ENCODE peak calls at places on chromosomes 1 and 21, in nine cellular contexts. One of them, this sample, is unnamed.
A peak's percentile ranks its signal among the peaks of the same experiment; 100 is the strongest.

GRCh38 chr21:41112740-41113692 is 54.9 kb upstream of the BACE2 start:
- DNase-seq in dorsolateral prefrontal cortex: no peak
- DNase-seq in cardiac muscle cell: peak; percentile 97
- DNase-seq in activated CD4-positive, alpha-beta T cell treated with anti-CD3 and anti-CD28 coated beads, Interleukin-2, amount 10 ng/mL, durations not matched to agents 7 days and 5 days: peak; percentile 17
- DNase-seq in posterior vena cava: no peak
- DNase-seq in NCI-H1105: no peak
- DNase-seq in amniotic stem cell: peak; percentile 89
- DNase-seq in WERI-Rb-1: no peak
- DNase-seq in fibroblast of lung: peak; percentile 99
- DNase-seq in this sample: no peak

GRCh38 chr1:180923024-180923841 is 10.5 kb downstream of the KIAA1614 start:
- DNase-seq in NCI-H1105: no peak
- DNase-seq in posterior vena cava: no peak
- DNase-seq in fibroblast of lung: peak; percentile 45
- DNase-seq in activated CD4-positive, alpha-beta T cell treated with anti-CD3 and anti-CD28 coated beads, Interleukin-2, amount 10 ng/mL, durations not matched to agents 7 days and 5 days: no peak
- DNase-seq in amniotic stem cell: no peak
- DNase-seq in dorsolateral prefrontal cortex: no peak
- DNase-seq in WERI-Rb-1: peak; percentile 33
- DNase-seq in cardiac muscle cell: peak; percentile 15
- DNase-seq in this sample: no peak

GRCh38 chr21:46295996-46296752 is 10.0 kb downstream of the YBEY start:
- DNase-seq in fibroblast of lung: peak; percentile 40
- DNase-seq in cardiac muscle cell: peak; percentile 96
- DNase-seq in NCI-H1105: no peak
- DNase-seq in dorsolateral prefrontal cortex: peak; percentile 74
- DNase-seq in amniotic stem cell: no peak
- DNase-seq in WERI-Rb-1: no peak
- DNase-seq in posterior vena cava: no peak
- DNase-seq in activated CD4-positive, alpha-beta T cell treated with anti-CD3 and anti-CD28 coated beads, Interleukin-2, amount 10 ng/mL, durations not matched to agents 7 days and 5 days: peak; percentile 47
- DNase-seq in this sample: no peak

GRCh38 chr1:231318568-231318967 is 19.1 kb downstream of the EXOC8 start:
- DNase-seq in fibroblast of lung: no peak
- DNase-seq in activated CD4-positive, alpha-beta T cell treated with anti-CD3 and anti-CD28 coated beads, Interleukin-2, amount 10 ng/mL, durations not matched to agents 7 days and 5 days: no peak
- DNase-seq in amniotic stem cell: no peak
- DNase-seq in NCI-H1105: no peak
- DNase-seq in WERI-Rb-1: peak; percentile 3
- DNase-seq in dorsolateral prefrontal cortex: no peak
- DNase-seq in cardiac muscle cell: no peak
- DNase-seq in posterior vena cava: no peak
- DNase-seq in this sample: no peak

GRCh38 chr1:208988811-208989222 is 594.7 kb upstream of the CAMK1G start:
- DNase-seq in cardiac muscle cell: peak; percentile 82
- DNase-seq in dorsolateral prefrontal cortex: no peak
- DNase-seq in fibroblast of lung: peak; percentile 59
- DNase-seq in NCI-H1105: no peak
- DNase-seq in WERI-Rb-1: no peak
- DNase-seq in posterior vena cava: no peak
- DNase-seq in activated CD4-positive, alpha-beta T cell treated with anti-CD3 and anti-CD28 coated beads, Interleukin-2, amount 10 ng/mL, durations not matched to agents 7 days and 5 days: peak; percentile 49
- DNase-seq in amniotic stem cell: peak; percentile 13
- DNase-seq in this sample: peak; percentile 19

GRCh38 chr1:229629251-229629650 is 3.2 kb downstream of the URB2 start:
- DNase-seq in activated CD4-positive, alpha-beta T cell treated with anti-CD3 and anti-CD28 coated beads, Interleukin-2, amount 10 ng/mL, durations not matched to agents 7 days and 5 days: no peak
- DNase-seq in amniotic stem cell: no peak
- DNase-seq in WERI-Rb-1: no peak
- DNase-seq in cardiac muscle cell: peak; percentile 5
- DNase-seq in dorsolateral prefrontal cortex: no peak
- DNase-seq in posterior vena cava: no peak
- DNase-seq in fibroblast of lung: peak; percentile 64
- DNase-seq in NCI-H1105: no peak
- DNase-seq in this sample: no peak

GRCh38 chr1:209808059-209808494 is 2.1 kb upstream of the IRF6 start:
- DNase-seq in amniotic stem cell: peak; percentile 70
- DNase-seq in NCI-H1105: peak; percentile 44
- DNase-seq in dorsolateral prefrontal cortex: no peak
- DNase-seq in activated CD4-positive, alpha-beta T cell treated with anti-CD3 and anti-CD28 coated beads, Interleukin-2, amount 10 ng/mL, durations not matched to agents 7 days and 5 days: no peak
- DNase-seq in cardiac muscle cell: peak; percentile 95
- DNase-seq in WERI-Rb-1: no peak
- DNase-seq in posterior vena cava: no peak
- DNase-seq in fibroblast of lung: peak; percentile 94
- DNase-seq in this sample: peak; percentile 78

GRCh38 chr1:57279909-57280666 is 143.8 kb downstream of the DAB1 start:
- DNase-seq in fibroblast of lung: peak; percentile 10
- DNase-seq in NCI-H1105: no peak
- DNase-seq in amniotic stem cell: no peak
- DNase-seq in activated CD4-positive, alpha-beta T cell treated with anti-CD3 and anti-CD28 coated beads, Interleukin-2, amount 10 ng/mL, durations not matched to agents 7 days and 5 days: no peak
- DNase-seq in cardiac muscle cell: no peak
- DNase-seq in WERI-Rb-1: no peak
- DNase-seq in posterior vena cava: no peak
- DNase-seq in dorsolateral prefrontal cortex: no peak
- DNase-seq in this sample: no peak

GRCh38 chr1:240585975-240586374 is 26.0 kb downstream of the GREM2 start:
- DNase-seq in NCI-H1105: no peak
- DNase-seq in posterior vena cava: no peak
- DNase-seq in fibroblast of lung: no peak
- DNase-seq in WERI-Rb-1: no peak
- DNase-seq in dorsolateral prefrontal cortex: no peak
- DNase-seq in amniotic stem cell: no peak
- DNase-seq in activated CD4-positive, alpha-beta T cell treated with anti-CD3 and anti-CD28 coated beads, Interleukin-2, amount 10 ng/mL, durations not matched to agents 7 days and 5 days: no peak
- DNase-seq in cardiac muscle cell: no peak
- DNase-seq in this sample: no peak

GRCh38 chr1:6330410-6330827 is 63.1 kb downstream of the ACOT7 start:
- DNase-seq in amniotic stem cell: no peak
- DNase-seq in activated CD4-positive, alpha-beta T cell treated with anti-CD3 and anti-CD28 coated beads, Interleukin-2, amount 10 ng/mL, durations not matched to agents 7 days and 5 days: no peak
- DNase-seq in dorsolateral prefrontal cortex: peak; percentile 79
- DNase-seq in NCI-H1105: no peak
- DNase-seq in fibroblast of lung: peak; percentile 88
- DNase-seq in cardiac muscle cell: peak; percentile 80
- DNase-seq in posterior vena cava: no peak
- DNase-seq in WERI-Rb-1: no peak
- DNase-seq in this sample: no peak

GRCh38 chr21:43799301-43799840 is 10.0 kb downstream of the RRP1 start:
- DNase-seq in cardiac muscle cell: no peak
- DNase-seq in activated CD4-positive, alpha-beta T cell treated with anti-CD3 and anti-CD28 coated beads, Interleukin-2, amount 10 ng/mL, durations not matched to agents 7 days and 5 days: no peak
- DNase-seq in fibroblast of lung: no peak
- DNase-seq in dorsolateral prefrontal cortex: no peak
- DNase-seq in NCI-H1105: no peak
- DNase-seq in WERI-Rb-1: no peak
- DNase-seq in posterior vena cava: no peak
- DNase-seq in amniotic stem cell: no peak
- DNase-seq in this sample: no peak

GRCh38 chr1:248521856-248522255 is 14.0 kb downstream of the OR2G6 start:
- DNase-seq in fibroblast of lung: no peak
- DNase-seq in cardiac muscle cell: no peak
- DNase-seq in activated CD4-positive, alpha-beta T cell treated with anti-CD3 and anti-CD28 coated beads, Interleukin-2, amount 10 ng/mL, durations not matched to agents 7 days and 5 days: no peak
- DNase-seq in amniotic stem cell: no peak
- DNase-seq in posterior vena cava: no peak
- DNase-seq in dorsolateral prefrontal cortex: no peak
- DNase-seq in WERI-Rb-1: no peak
- DNase-seq in NCI-H1105: no peak
- DNase-seq in this sample: no peak

GRCh38 chr1:14367444-14367843 is 231.0 kb upstream of the KAZN start:
- DNase-seq in fibroblast of lung: no peak
- DNase-seq in dorsolateral prefrontal cortex: no peak
- DNase-seq in cardiac muscle cell: no peak
- DNase-seq in amniotic stem cell: no peak
- DNase-seq in WERI-Rb-1: no peak
- DNase-seq in NCI-H1105: no peak
- DNase-seq in activated CD4-positive, alpha-beta T cell treated with anti-CD3 and anti-CD28 coated beads, Interleukin-2, amount 10 ng/mL, durations not matched to agents 7 days and 5 days: no peak
- DNase-seq in posterior vena cava: no peak
- DNase-seq in this sample: no peak

GRCh38 chr1:231334079-231334666 is 3.5 kb downstream of the EXOC8 start:
- DNase-seq in NCI-H1105: no peak
- DNase-seq in amniotic stem cell: no peak
- DNase-seq in dorsolateral prefrontal cortex: no peak
- DNase-seq in posterior vena cava: no peak
- DNase-seq in activated CD4-positive, alpha-beta T cell treated with anti-CD3 and anti-CD28 coated beads, Interleukin-2, amount 10 ng/mL, durations not matched to agents 7 days and 5 days: no peak
- DNase-seq in cardiac muscle cell: no peak
- DNase-seq in WERI-Rb-1: no peak
- DNase-seq in fibroblast of lung: no peak
- DNase-seq in this sample: no peak

GRCh38 chr1:151054971-151055547 is 4.4 kb downstream of the CDC42SE1 start:
- DNase-seq in cardiac muscle cell: no peak
- DNase-seq in amniotic stem cell: no peak
- DNase-seq in activated CD4-positive, alpha-beta T cell treated with anti-CD3 and anti-CD28 coated beads, Interleukin-2, amount 10 ng/mL, durations not matched to agents 7 days and 5 days: no peak
- DNase-seq in WERI-Rb-1: no peak
- DNase-seq in fibroblast of lung: no peak
- DNase-seq in dorsolateral prefrontal cortex: no peak
- DNase-seq in NCI-H1105: no peak
- DNase-seq in posterior vena cava: no peak
- DNase-seq in this sample: no peak

GRCh38 chr1:20899154-20899972 is 112.3 kb upstream of the HP1BP3 start:
- DNase-seq in dorsolateral prefrontal cortex: no peak
- DNase-seq in NCI-H1105: no peak
- DNase-seq in WERI-Rb-1: no peak
- DNase-seq in fibroblast of lung: no peak
- DNase-seq in amniotic stem cell: no peak
- DNase-seq in activated CD4-positive, alpha-beta T cell treated with anti-CD3 and anti-CD28 coated beads, Interleukin-2, amount 10 ng/mL, durations not matched to agents 7 days and 5 days: no peak
- DNase-seq in cardiac muscle cell: no peak
- DNase-seq in posterior vena cava: no peak
- DNase-seq in this sample: no peak

GRCh38 chr1:61776091-61776490 is 33.8 kb downstream of the PATJ start:
- DNase-seq in NCI-H1105: no peak
- DNase-seq in WERI-Rb-1: no peak
- DNase-seq in cardiac muscle cell: no peak
- DNase-seq in posterior vena cava: no peak
- DNase-seq in activated CD4-positive, alpha-beta T cell treated with anti-CD3 and anti-CD28 coated beads, Interleukin-2, amount 10 ng/mL, durations not matched to agents 7 days and 5 days: no peak
- DNase-seq in amniotic stem cell: no peak
- DNase-seq in fibroblast of lung: no peak
- DNase-seq in dorsolateral prefrontal cortex: no peak
- DNase-seq in this sample: no peak

GRCh38 chr1:95186149-95186548 is 47.9 kb upstream of the RWDD3 start:
- DNase-seq in WERI-Rb-1: no peak
- DNase-seq in amniotic stem cell: no peak
- DNase-seq in activated CD4-positive, alpha-beta T cell treated with anti-CD3 and anti-CD28 coated beads, Interleukin-2, amount 10 ng/mL, durations not matched to agents 7 days and 5 days: no peak
- DNase-seq in NCI-H1105: no peak
- DNase-seq in fibroblast of lung: no peak
- DNase-seq in dorsolateral prefrontal cortex: no peak
- DNase-seq in posterior vena cava: no peak
- DNase-seq in cardiac muscle cell: no peak
- DNase-seq in this sample: no peak

GRCh38 chr1:6052543-6053205 is 7.0 kb downstream of the KCNAB2 start:
- DNase-seq in NCI-H1105: peak; percentile 18
- DNase-seq in cardiac muscle cell: peak; percentile 76
- DNase-seq in amniotic stem cell: peak; percentile 51
- DNase-seq in posterior vena cava: no peak
- DNase-seq in WERI-Rb-1: peak; percentile 30
- DNase-seq in activated CD4-positive, alpha-beta T cell treated with anti-CD3 and anti-CD28 coated beads, Interleukin-2, amount 10 ng/mL, durations not matched to agents 7 days and 5 days: peak; percentile 71
- DNase-seq in fibroblast of lung: peak; percentile 56
- DNase-seq in dorsolateral prefrontal cortex: no peak
- DNase-seq in this sample: peak; percentile 54

GRCh38 chr1:205514211-205515142 is 10.0 kb downstream of the CDK18 start:
- DNase-seq in amniotic stem cell: no peak
- DNase-seq in NCI-H1105: no peak
- DNase-seq in dorsolateral prefrontal cortex: no peak
- DNase-seq in posterior vena cava: no peak
- DNase-seq in fibroblast of lung: no peak
- DNase-seq in WERI-Rb-1: no peak
- DNase-seq in activated CD4-positive, alpha-beta T cell treated with anti-CD3 and anti-CD28 coated beads, Interleukin-2, amount 10 ng/mL, durations not matched to agents 7 days and 5 days: no peak
- DNase-seq in cardiac muscle cell: no peak
- DNase-seq in this sample: no peak

GRCh38 chr1:25572708-25573590 is 29.5 kb downstream of the LDLRAP1 start:
- DNase-seq in NCI-H1105: no peak
- DNase-seq in cardiac muscle cell: peak; percentile 60
- DNase-seq in posterior vena cava: no peak
- DNase-seq in amniotic stem cell: peak; percentile 21
- DNase-seq in fibroblast of lung: peak; percentile 40
- DNase-seq in activated CD4-positive, alpha-beta T cell treated with anti-CD3 and anti-CD28 coated beads, Interleukin-2, amount 10 ng/mL, durations not matched to agents 7 days and 5 days: peak; percentile 57
- DNase-seq in WERI-Rb-1: peak; percentile 85
- DNase-seq in dorsolateral prefrontal cortex: peak; percentile 53
- DNase-seq in this sample: peak; percentile 69

GRCh38 chr1:238489006-238489405 is 598.3 kb upstream of the ZP4 start:
- DNase-seq in dorsolateral prefrontal cortex: no peak
- DNase-seq in WERI-Rb-1: no peak
- DNase-seq in activated CD4-positive, alpha-beta T cell treated with anti-CD3 and anti-CD28 coated beads, Interleukin-2, amount 10 ng/mL, durations not matched to agents 7 days and 5 days: no peak
- DNase-seq in NCI-H1105: no peak
- DNase-seq in posterior vena cava: no peak
- DNase-seq in fibroblast of lung: peak; percentile 11
- DNase-seq in amniotic stem cell: no peak
- DNase-seq in cardiac muscle cell: no peak
- DNase-seq in this sample: no peak

GRCh38 chr1:205354259-205354904 is 2.3 kb downstream of the KLHDC8A start:
- DNase-seq in NCI-H1105: peak; percentile 57
- DNase-seq in cardiac muscle cell: peak; percentile 84
- DNase-seq in posterior vena cava: no peak
- DNase-seq in WERI-Rb-1: peak; percentile 93
- DNase-seq in dorsolateral prefrontal cortex: peak; percentile 52
- DNase-seq in activated CD4-positive, alpha-beta T cell treated with anti-CD3 and anti-CD28 coated beads, Interleukin-2, amount 10 ng/mL, durations not matched to agents 7 days and 5 days: peak; percentile 79
- DNase-seq in amniotic stem cell: peak; percentile 74
- DNase-seq in fibroblast of lung: peak; percentile 64
- DNase-seq in this sample: peak; percentile 74

GRCh38 chr1:228059536-228060457 is 22.7 kb upstream of the ARF1 start:
- DNase-seq in posterior vena cava: peak; percentile 82
- DNase-seq in dorsolateral prefrontal cortex: peak; percentile 17
- DNase-seq in amniotic stem cell: no peak
- DNase-seq in activated CD4-positive, alpha-beta T cell treated with anti-CD3 and anti-CD28 coated beads, Interleukin-2, amount 10 ng/mL, durations not matched to agents 7 days and 5 days: peak; percentile 62
- DNase-seq in cardiac muscle cell: peak; percentile 45
- DNase-seq in fibroblast of lung: no peak
- DNase-seq in NCI-H1105: peak; percentile 86
- DNase-seq in WERI-Rb-1: peak; percentile 75
- DNase-seq in this sample: peak; percentile 77

GRCh38 chr1:7704214-7705047 is 66.7 kb upstream of the VAMP3 start:
- DNase-seq in amniotic stem cell: peak; percentile 75
- DNase-seq in activated CD4-positive, alpha-beta T cell treated with anti-CD3 and anti-CD28 coated beads, Interleukin-2, amount 10 ng/mL, durations not matched to agents 7 days and 5 days: peak; percentile 88
- DNase-seq in cardiac muscle cell: peak; percentile 90
- DNase-seq in dorsolateral prefrontal cortex: peak; percentile 96
- DNase-seq in fibroblast of lung: peak; percentile 85
- DNase-seq in WERI-Rb-1: peak; percentile 94
- DNase-seq in posterior vena cava: peak; percentile 97
- DNase-seq in NCI-H1105: peak; percentile 96
- DNase-seq in this sample: peak; percentile 95

GRCh38 chr1:196063307-196063706 is 544.9 kb downstream of the KCNT2 start:
- DNase-seq in cardiac muscle cell: peak; percentile 1
- DNase-seq in posterior vena cava: no peak
- DNase-seq in dorsolateral prefrontal cortex: no peak
- DNase-seq in WERI-Rb-1: no peak
- DNase-seq in NCI-H1105: no peak
- DNase-seq in amniotic stem cell: no peak
- DNase-seq in activated CD4-positive, alpha-beta T cell treated with anti-CD3 and anti-CD28 coated beads, Interleukin-2, amount 10 ng/mL, durations not matched to agents 7 days and 5 days: no peak
- DNase-seq in fibroblast of lung: peak; percentile 54
- DNase-seq in this sample: no peak

GRCh38 chr1:203440780-203441179 is 34.8 kb upstream of the PRELP start:
- DNase-seq in fibroblast of lung: peak; percentile 74
- DNase-seq in cardiac muscle cell: peak; percentile 93
- DNase-seq in dorsolateral prefrontal cortex: peak; percentile 72
- DNase-seq in NCI-H1105: peak; percentile 3
- DNase-seq in WERI-Rb-1: peak; percentile 89
- DNase-seq in activated CD4-positive, alpha-beta T cell treated with anti-CD3 and anti-CD28 coated beads, Interleukin-2, amount 10 ng/mL, durations not matched to agents 7 days and 5 days: no peak
- DNase-seq in posterior vena cava: peak; percentile 92
- DNase-seq in amniotic stem cell: peak; percentile 56
- DNase-seq in this sample: peak; percentile 35

GRCh38 chr1:87941292-87941946 is 612.7 kb downstream of the LMO4 start:
- DNase-seq in amniotic stem cell: no peak
- DNase-seq in WERI-Rb-1: no peak
- DNase-seq in NCI-H1105: no peak
- DNase-seq in activated CD4-positive, alpha-beta T cell treated with anti-CD3 and anti-CD28 coated beads, Interleukin-2, amount 10 ng/mL, durations not matched to agents 7 days and 5 days: no peak
- DNase-seq in fibroblast of lung: no peak
- DNase-seq in dorsolateral prefrontal cortex: no peak
- DNase-seq in posterior vena cava: no peak
- DNase-seq in cardiac muscle cell: no peak
- DNase-seq in this sample: no peak

GRCh38 chr1:186626533-186626932 is 53.7 kb downstream of the PTGS2 start:
- DNase-seq in amniotic stem cell: no peak
- DNase-seq in WERI-Rb-1: no peak
- DNase-seq in cardiac muscle cell: peak; percentile 53
- DNase-seq in posterior vena cava: no peak
- DNase-seq in NCI-H1105: no peak
- DNase-seq in activated CD4-positive, alpha-beta T cell treated with anti-CD3 and anti-CD28 coated beads, Interleukin-2, amount 10 ng/mL, durations not matched to agents 7 days and 5 days: no peak
- DNase-seq in dorsolateral prefrontal cortex: no peak
- DNase-seq in fibroblast of lung: no peak
- DNase-seq in this sample: no peak

GRCh38 chr1:5934058-5934884 is 58.0 kb downstream of the NPHP4 start:
- DNase-seq in posterior vena cava: peak; percentile 68
- DNase-seq in WERI-Rb-1: peak; percentile 75
- DNase-seq in NCI-H1105: no peak
- DNase-seq in activated CD4-positive, alpha-beta T cell treated with anti-CD3 and anti-CD28 coated beads, Interleukin-2, amount 10 ng/mL, durations not matched to agents 7 days and 5 days: no peak
- DNase-seq in amniotic stem cell: no peak
- DNase-seq in fibroblast of lung: no peak
- DNase-seq in dorsolateral prefrontal cortex: no peak
- DNase-seq in cardiac muscle cell: no peak
- DNase-seq in this sample: no peak

GRCh38 chr1:243713470-243714186 is 136.4 kb downstream of the AKT3 start:
- DNase-seq in cardiac muscle cell: peak; percentile 82
- DNase-seq in posterior vena cava: no peak
- DNase-seq in fibroblast of lung: peak; percentile 69
- DNase-seq in NCI-H1105: peak; percentile 96
- DNase-seq in amniotic stem cell: no peak
- DNase-seq in dorsolateral prefrontal cortex: peak; percentile 45
- DNase-seq in activated CD4-positive, alpha-beta T cell treated with anti-CD3 and anti-CD28 coated beads, Interleukin-2, amount 10 ng/mL, durations not matched to agents 7 days and 5 days: no peak
- DNase-seq in WERI-Rb-1: peak; percentile 74
- DNase-seq in this sample: no peak

This sample was measured in Calu3.